ENCODE peak calls at places on chromosomes 11 and 22, in six cellular contexts. One of them, this sample, is unnamed.

GRCh38 chr22:50720301-50720845 is 17.6 kb upstream of the ACR start:
- DNase-seq in lung: no peak
- DNase-seq in progenitor cell of endocrine pancreas: no peak
- DNase-seq in BJ: no peak
- DNase-seq in Panc1: no peak
- DNase-seq in GM12864: no peak
- DNase-seq in this sample: no peak

GRCh38 chr11:76314741-76315090 is 66.2 kb downstream of the THAP12 start:
- DNase-seq in Panc1: no peak
- DNase-seq in BJ: no peak
- DNase-seq in lung: no peak
- DNase-seq in progenitor cell of endocrine pancreas: no peak
- DNase-seq in GM12864: no peak
- DNase-seq in this sample: no peak

GRCh38 chr11:122872046-122872445 is 10.5 kb upstream of the JHY start:
- DNase-seq in Panc1: no peak
- DNase-seq in lung: no peak
- DNase-seq in GM12864: no peak
- DNase-seq in BJ: no peak
- DNase-seq in progenitor cell of endocrine pancreas: no peak
- DNase-seq in this sample: no peak

GRCh38 chr11:16989554-16989953 is 24.7 kb downstream of the PLEKHA7 start:
- DNase-seq in BJ: no peak
- DNase-seq in GM12864: no peak
- DNase-seq in lung: no peak
- DNase-seq in Panc1: no peak
- DNase-seq in progenitor cell of endocrine pancreas: no peak
- DNase-seq in this sample: no peak

GRCh38 chr22:46202897-46203589 is 47.0 kb downstream of the CDPF1 start:
- DNase-seq in BJ: no peak
- DNase-seq in lung: no peak
- DNase-seq in GM12864: no peak
- DNase-seq in Panc1: no peak
- DNase-seq in progenitor cell of endocrine pancreas: no peak
- DNase-seq in this sample: no peak

GRCh38 chr11:99327527-99327926 is 306.8 kb downstream of the CNTN5 start:
- DNase-seq in Panc1: no peak
- DNase-seq in GM12864: no peak
- DNase-seq in progenitor cell of endocrine pancreas: no peak
- DNase-seq in BJ: no peak
- DNase-seq in lung: no peak
- DNase-seq in this sample: no peak

GRCh38 chr11:12235549-12235944 is 125.2 kb downstream of the MICAL2 start:
- DNase-seq in progenitor cell of endocrine pancreas: no peak
- DNase-seq in BJ: no peak
- DNase-seq in Panc1: no peak
- DNase-seq in GM12864: no peak
- DNase-seq in lung: no peak
- DNase-seq in this sample: no peak

GRCh38 chr11:57349491-57350274 is 11.5 kb downstream of the P2RX3 start:
- DNase-seq in BJ: no peak
- DNase-seq in lung: peak; percentile 67
- DNase-seq in Panc1: no peak
- DNase-seq in progenitor cell of endocrine pancreas: peak; percentile 71
- DNase-seq in GM12864: no peak
- DNase-seq in this sample: peak; percentile 91

GRCh38 chr11:113991170-113991569 is 16.3 kb downstream of the HTR3A start:
- DNase-seq in lung: no peak
- DNase-seq in GM12864: no peak
- DNase-seq in BJ: no peak
- DNase-seq in progenitor cell of endocrine pancreas: peak; percentile 63
- DNase-seq in Panc1: no peak
- DNase-seq in this sample: no peak

GRCh38 chr11:123308077-123308476 is 113.0 kb upstream of the CLMP start:
- DNase-seq in GM12864: no peak
- DNase-seq in lung: no peak
- DNase-seq in BJ: peak; percentile 76
- DNase-seq in Panc1: no peak
- DNase-seq in progenitor cell of endocrine pancreas: no peak
- DNase-seq in this sample: no peak

GRCh38 chr22:22748297-22748743 is 103.9 kb downstream of the GGTLC2 start:
- DNase-seq in BJ: no peak
- DNase-seq in lung: peak; percentile 50
- DNase-seq in Panc1: no peak
- DNase-seq in progenitor cell of endocrine pancreas: no peak
- DNase-seq in GM12864: peak; percentile 18
- DNase-seq in this sample: peak; percentile 74

GRCh38 chr11:17403977-17404759 is 15.7 kb upstream of the KCNJ11 start:
- DNase-seq in Panc1: no peak
- DNase-seq in progenitor cell of endocrine pancreas: no peak
- DNase-seq in GM12864: no peak
- DNase-seq in BJ: no peak
- DNase-seq in lung: no peak
- DNase-seq in this sample: no peak

GRCh38 chr11:117950320-117950719 is 21.1 kb upstream of the TMPRSS13 start:
- DNase-seq in GM12864: no peak
- DNase-seq in BJ: no peak
- DNase-seq in lung: peak; percentile 28
- DNase-seq in Panc1: no peak
- DNase-seq in progenitor cell of endocrine pancreas: no peak
- DNase-seq in this sample: peak; percentile 46

DNA sequence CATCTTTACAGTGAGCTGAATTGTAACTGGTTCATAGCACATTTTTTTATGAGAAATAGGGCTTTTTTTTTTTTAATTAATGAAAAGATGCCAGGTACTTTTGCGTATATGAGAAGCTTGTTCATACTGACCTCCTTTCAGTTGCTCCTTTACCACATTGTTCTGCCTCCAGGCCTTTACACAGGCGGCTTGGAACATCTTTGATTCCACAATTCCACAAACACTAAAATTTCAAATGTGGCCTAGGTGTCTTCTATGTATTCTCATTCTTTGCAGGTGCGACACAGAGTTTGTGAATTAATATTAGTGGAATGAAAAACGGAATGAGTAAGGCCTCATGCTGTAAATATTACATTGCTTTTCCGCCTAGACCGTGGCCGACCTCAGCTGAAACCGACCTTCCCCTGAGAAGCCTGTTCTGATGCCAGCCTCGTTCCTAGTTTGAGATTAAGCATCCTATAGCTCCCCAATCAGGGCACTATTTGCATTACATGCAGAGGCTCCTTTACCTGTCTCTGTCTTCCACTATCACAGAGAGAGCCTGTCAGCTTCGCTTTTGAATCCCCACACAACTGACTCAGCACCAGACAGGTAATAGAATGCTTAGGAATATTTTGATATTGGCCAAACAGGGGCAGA is 125.8 kb downstream of the LDLRAD3 start:
- DNase-seq in progenitor cell of endocrine pancreas: no peak
- DNase-seq in lung: no peak
- DNase-seq in Panc1: no peak
- DNase-seq in GM12864: no peak
- DNase-seq in BJ: no peak
- DNase-seq in this sample: no peak
- TF ChIP-seq CTCF in progenitor cell of endocrine pancreas: peak; percentile 39
- TF ChIP-seq CTCF in lung: no peak
- TF ChIP-seq CTCF in Panc1: peak; percentile 44
- TF ChIP-seq CTCF in GM12864: no peak
- TF ChIP-seq CTCF in BJ: no peak
- TF ChIP-seq CTCF in this sample: peak; percentile 29

GRCh38 chr22:26313291-26313690 is 115.8 kb upstream of the ASPHD2 start:
- DNase-seq in lung: no peak
- DNase-seq in progenitor cell of endocrine pancreas: no peak
- DNase-seq in Panc1: no peak
- DNase-seq in BJ: no peak
- DNase-seq in GM12864: no peak
- DNase-seq in this sample: no peak

GRCh38 chr22:26314656-26315055 is 114.4 kb upstream of the ASPHD2 start:
- DNase-seq in progenitor cell of endocrine pancreas: no peak
- DNase-seq in Panc1: no peak
- DNase-seq in lung: no peak
- DNase-seq in BJ: no peak
- DNase-seq in GM12864: no peak
- DNase-seq in this sample: no peak

GRCh38 chr22:26318975-26319374 is 110.1 kb upstream of the ASPHD2 start:
- DNase-seq in lung: no peak
- DNase-seq in BJ: no peak
- DNase-seq in GM12864: no peak
- DNase-seq in progenitor cell of endocrine pancreas: no peak
- DNase-seq in Panc1: no peak
- DNase-seq in this sample: no peak

GRCh38 chr22:26314171-26314570 is 114.9 kb upstream of the ASPHD2 start:
- DNase-seq in BJ: no peak
- DNase-seq in progenitor cell of endocrine pancreas: no peak
- DNase-seq in GM12864: no peak
- DNase-seq in Panc1: no peak
- DNase-seq in lung: no peak
- DNase-seq in this sample: no peak

DNA sequence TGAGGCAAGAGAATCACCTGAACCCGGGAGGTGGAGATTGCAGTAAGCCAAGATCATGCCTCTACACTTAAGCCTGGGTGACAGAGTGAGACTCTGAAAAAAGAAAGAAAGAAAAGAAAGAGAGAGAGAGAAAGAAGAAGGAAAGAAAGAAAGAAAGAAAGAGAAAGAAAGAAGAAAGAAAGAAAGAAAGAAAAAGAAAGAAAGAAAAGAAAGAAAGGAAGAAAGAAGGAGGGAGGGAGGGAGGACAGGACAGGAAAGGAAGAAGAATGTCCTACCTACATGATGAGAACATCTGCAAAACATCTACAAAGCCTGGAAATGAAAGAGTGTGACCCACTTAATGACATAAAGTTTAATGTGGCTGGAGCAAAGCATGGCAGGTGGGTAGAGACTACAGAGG is 112.3 kb upstream of the ASPHD2 start:
- DNase-seq in lung: no peak
- DNase-seq in BJ: no peak
- DNase-seq in Panc1: no peak
- DNase-seq in GM12864: no peak
- DNase-seq in progenitor cell of endocrine pancreas: no peak
- DNase-seq in this sample: no peak
- TF ChIP-seq CTCF in lung: no peak
- TF ChIP-seq CTCF in BJ: no peak
- TF ChIP-seq CTCF in Panc1: no peak
- TF ChIP-seq CTCF in GM12864: no peak
- TF ChIP-seq CTCF in progenitor cell of endocrine pancreas: no peak
- TF ChIP-seq CTCF in this sample: no peak

DNA sequence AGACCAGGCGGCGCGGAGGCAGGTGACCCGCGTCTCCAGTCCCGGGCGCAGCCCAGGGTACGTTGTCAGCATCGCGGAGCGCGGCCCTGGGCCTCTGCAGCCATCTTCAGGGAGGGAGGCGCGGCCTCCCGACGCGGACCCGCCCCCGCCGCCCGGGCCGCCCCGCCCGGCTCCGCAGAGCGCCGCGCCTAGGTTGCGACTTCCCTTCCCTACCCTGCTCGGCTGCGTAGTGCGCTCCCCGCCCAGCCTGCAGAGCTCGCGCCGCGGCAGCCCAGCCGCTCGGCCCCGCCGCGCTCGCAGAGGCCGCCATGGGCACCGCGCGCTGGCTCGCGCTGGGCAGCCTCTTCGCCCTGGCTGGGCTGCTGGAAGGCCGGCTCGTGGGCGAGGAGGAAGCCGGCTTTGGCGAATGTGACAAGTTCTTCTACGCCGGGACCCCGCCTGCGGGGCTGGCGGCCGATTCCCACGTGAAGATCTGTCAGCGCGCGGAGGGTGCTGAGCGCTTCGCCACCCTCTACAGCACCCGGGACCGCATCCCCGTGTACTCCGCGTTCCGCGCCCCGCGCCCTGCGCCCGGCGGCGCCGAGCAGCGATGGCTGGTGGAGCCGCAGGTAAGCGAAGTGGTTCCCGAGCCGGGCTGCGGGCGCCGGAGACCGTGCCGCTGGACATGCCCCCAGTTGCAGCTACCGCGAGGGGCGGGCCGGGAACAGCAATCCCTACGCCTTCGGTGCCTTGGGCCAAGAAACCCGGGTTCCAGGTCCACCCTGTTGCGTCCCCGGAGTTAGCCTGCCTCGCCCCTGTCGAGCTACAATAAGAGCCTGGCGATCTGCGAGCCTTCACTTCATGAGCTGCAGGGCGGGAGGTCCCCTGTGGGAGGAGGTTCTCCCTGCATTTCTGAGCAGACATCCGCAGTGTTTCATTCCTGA is at the start of gene ENDOD1:
- DNase-seq in GM12864: no peak
- DNase-seq in BJ: no peak
- DNase-seq in progenitor cell of endocrine pancreas: peak; percentile 58
- DNase-seq in lung: peak; percentile 83
- DNase-seq in Panc1: no peak
- DNase-seq in this sample: peak; percentile 91
- TF ChIP-seq CTCF in GM12864: no peak
- TF ChIP-seq CTCF in BJ: peak; percentile 24
- TF ChIP-seq CTCF in progenitor cell of endocrine pancreas: peak; percentile 10
- TF ChIP-seq CTCF in lung: no peak
- TF ChIP-seq CTCF in Panc1: peak; percentile 14
- TF ChIP-seq CTCF in this sample: peak; percentile 25

GRCh38 chr11:60756307-60757032 is at the start of gene MS4A15:
- DNase-seq in Panc1: no peak
- DNase-seq in lung: no peak
- DNase-seq in progenitor cell of endocrine pancreas: no peak
- DNase-seq in GM12864: peak; percentile 26
- DNase-seq in BJ: no peak
- DNase-seq in this sample: no peak
- TF ChIP-seq CTCF in Panc1: peak; percentile 80
- TF ChIP-seq CTCF in lung: no peak
- TF ChIP-seq CTCF in progenitor cell of endocrine pancreas: peak; percentile 61
- TF ChIP-seq CTCF in GM12864: peak; percentile 74
- TF ChIP-seq CTCF in BJ: peak; percentile 17
- TF ChIP-seq CTCF in this sample: peak; percentile 37

DNA sequence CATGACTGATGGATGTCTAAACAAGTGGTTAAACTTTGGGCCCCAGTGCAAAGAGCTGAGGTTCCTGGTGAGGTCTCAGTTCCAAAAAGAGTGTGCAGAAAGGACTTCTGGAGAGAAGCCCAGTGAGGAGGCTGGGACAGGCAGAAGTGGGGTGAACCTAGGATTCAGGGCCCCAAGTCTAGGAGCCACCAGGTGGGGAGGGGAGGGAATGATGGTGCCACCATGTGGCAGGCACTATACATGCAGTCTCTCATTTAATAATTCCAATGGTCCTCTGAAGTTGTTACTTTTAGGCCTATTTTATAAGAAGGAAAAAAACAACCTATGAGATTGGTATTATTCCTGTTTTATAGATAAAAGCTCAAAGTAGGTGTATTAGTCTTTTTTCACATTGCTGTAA is 102.0 kb downstream of the INSC start:
- DNase-seq in Panc1: no peak
- DNase-seq in lung: no peak
- DNase-seq in BJ: no peak
- DNase-seq in GM12864: no peak
- DNase-seq in progenitor cell of endocrine pancreas: no peak
- DNase-seq in this sample: no peak
- TF ChIP-seq CTCF in Panc1: peak; percentile 70
- TF ChIP-seq CTCF in lung: no peak
- TF ChIP-seq CTCF in BJ: peak; percentile 37
- TF ChIP-seq CTCF in GM12864: peak; percentile 59
- TF ChIP-seq CTCF in progenitor cell of endocrine pancreas: peak; percentile 48
- TF ChIP-seq CTCF in this sample: peak; percentile 25

GRCh38 chr11:128448487-128448886 is 138.9 kb downstream of the ETS1 start:
- DNase-seq in GM12864: no peak
- DNase-seq in lung: no peak
- DNase-seq in progenitor cell of endocrine pancreas: no peak
- DNase-seq in BJ: no peak
- DNase-seq in Panc1: peak; percentile 96
- DNase-seq in this sample: no peak
- TF ChIP-seq CTCF in GM12864: no peak
- TF ChIP-seq CTCF in lung: no peak
- TF ChIP-seq CTCF in progenitor cell of endocrine pancreas: no peak
- TF ChIP-seq CTCF in BJ: no peak
- TF ChIP-seq CTCF in Panc1: peak; percentile 21
- TF ChIP-seq CTCF in this sample: no peak